ENCODE peak calls at places on chromosome 12, in ten cellular contexts. L, G, Y, K, B, Z, A, H, R and S are unnamed samples.

GRCh38 chr12:57372233-57372632 is 58.6 kb downstream of the R3HDM2 start:
- DNase-seq in L (no peak), G (no peak), Y (no peak), K (no peak), B (no peak), Z (no peak), A (no peak), H (no peak), R (no peak), S (no peak)

GRCh38 chr12:58071994-58072393 is 130.6 kb downstream of the ATP23 start:
- DNase-seq in L (no peak), G (no peak), Y (no peak), K (no peak), B (no peak), Z (no peak), A (no peak), H (no peak), R (no peak), S (no peak)

GRCh38 chr12:92365836-92366235 is 220.2 kb upstream of the BTG1 start:
- DNase-seq in L (no peak), G (no peak), Y (no peak), K (no peak), B (no peak), Z (no peak), A (no peak), H (no peak), R (no peak), S (no peak)

GRCh38 chr12:130633771-130634170 is 82.3 kb downstream of the RIMBP2 start:
- DNase-seq in L (no peak), G (peak), Y (no peak), K (no peak), B (no peak), Z (no peak), A (no peak), H (peak), R (no peak), S (no peak)

GRCh38 chr12:48880647-48881046 is 15.0 kb upstream of the RND1 start:
- DNase-seq in L (no peak), G (no peak), Y (no peak), K (no peak), B (no peak), Z (no peak), A (no peak), H (no peak), R (no peak), S (no peak)

GRCh38 chr12:122402264-122402663 is 20.2 kb downstream of the CLIP1 start:
- DNase-seq in L (no peak), G (no peak), Y (no peak), K (no peak), B (no peak), Z (no peak), A (no peak), H (no peak), R (no peak), S (no peak)

GRCh38 chr12:86158956-86159355 is 97.2 kb downstream of the MGAT4C start:
- DNase-seq in L (no peak), G (no peak), Y (no peak), K (no peak), B (no peak), Z (no peak), A (no peak), H (no peak), R (no peak), S (no peak)

GRCh38 chr12:32828120-32828519 is 68.5 kb downstream of the PKP2 start:
- DNase-seq in L (no peak), G (no peak), Y (no peak), K (no peak), B (no peak), Z (no peak), A (no peak), H (no peak), R (no peak), S (no peak)